ENCODE peak calls at places on chromosomes 16 and 17, in ten cellular contexts. F is astrocyte; G is CD8-positive, alpha-beta T cell; C is CD4-positive, alpha-beta T cell; I is WERI-Rb-1; M is cardiac muscle cell; R is progenitor cell of endocrine pancreas; D is OCI-LY7; U is ovary; W is cardiac fibroblast. Y is an unnamed sample.

GRCh38 chr16:3115561-3115960 is 3.2 kb downstream of the ZNF205 start:
- DNase-seq in D (no peak), R (no peak), F (no peak), C (no peak), M (no peak), G (no peak), U (no peak), I (peak; percentile 90), W (no peak), Y (no peak)

GRCh38 chr17:36861531-36861930 is 75.7 kb upstream of the LHX1 start:
- DNase-seq in C (no peak), M (no peak), D (no peak), R (no peak), W (no peak), U (no peak), G (no peak), F (no peak), I (no peak), Y (no peak)

GRCh38 chr17:10036511-10037061 is 131.5 kb upstream of the RCVRN start:
- DNase-seq in I (no peak), W (no peak), C (no peak), U (peak; percentile 42), R (no peak), F (no peak), M (no peak), G (no peak), D (no peak), Y (no peak)

GRCh38 chr17:62704381-62704971 is 77.0 kb downstream of the MRC2 start:
- DNase-seq in G (peak; percentile 54), R (no peak), I (peak; percentile 66), D (no peak), C (no peak), M (peak; percentile 44), F (peak; percentile 30), U (peak; percentile 44), W (peak; percentile 67), Y (peak; percentile 86)

GRCh38 chr17:36629252-36629847 is 28.0 kb downstream of the MRM1 start:
- DNase-seq in U (peak; percentile 51), M (peak; percentile 78), C (peak; percentile 71), I (peak; percentile 80), R (peak; percentile 88), G (peak; percentile 88), W (peak; percentile 75), D (peak; percentile 73), F (peak; percentile 20), Y (peak; percentile 70)

GRCh38 chr16:69839240-69839688 is 77.1 kb downstream of the WWP2 start:
- DNase-seq in C (no peak), W (no peak), G (no peak), I (no peak), U (no peak), R (no peak), D (no peak), M (peak; percentile 57), F (no peak), Y (no peak)

GRCh38 chr16:73389075-73389474 is 341.1 kb upstream of the ZFHX3 start:
- DNase-seq in R (no peak), U (no peak), C (no peak), M (no peak), F (no peak), D (no peak), I (no peak), G (no peak), W (no peak), Y (no peak)

GRCh38 chr17:17109231-17109630 is 67.0 kb downstream of the MPRIP start:
- DNase-seq in D (peak; percentile 21), M (no peak), I (no peak), R (no peak), W (no peak), G (no peak), F (no peak), C (no peak), U (no peak), Y (peak; percentile 15)

GRCh38 chr17:82915010-82915696 is 75.3 kb upstream of the ZNF750 start:
- DNase-seq in F (no peak), C (no peak), M (no peak), D (peak; percentile 92), R (no peak), U (no peak), W (no peak), G (no peak), I (no peak), Y (no peak)

GRCh38 chr17:82920150-82920549 is 80.3 kb upstream of the ZNF750 start:
- DNase-seq in I (no peak), M (no peak), W (no peak), F (no peak), U (no peak), R (no peak), G (no peak), C (no peak), D (no peak), Y (no peak)

GRCh38 chr17:82915697-82916027 is 75.8 kb upstream of the ZNF750 start:
- DNase-seq in F (no peak), D (peak; percentile 85), M (no peak), G (no peak), R (no peak), U (no peak), I (no peak), W (no peak), C (no peak), Y (no peak)

GRCh38 chr17:82918508-82918907 is 78.7 kb upstream of the ZNF750 start:
- DNase-seq in U (no peak), R (no peak), I (no peak), G (no peak), M (no peak), F (no peak), W (no peak), C (no peak), D (no peak), Y (no peak)

DNA sequence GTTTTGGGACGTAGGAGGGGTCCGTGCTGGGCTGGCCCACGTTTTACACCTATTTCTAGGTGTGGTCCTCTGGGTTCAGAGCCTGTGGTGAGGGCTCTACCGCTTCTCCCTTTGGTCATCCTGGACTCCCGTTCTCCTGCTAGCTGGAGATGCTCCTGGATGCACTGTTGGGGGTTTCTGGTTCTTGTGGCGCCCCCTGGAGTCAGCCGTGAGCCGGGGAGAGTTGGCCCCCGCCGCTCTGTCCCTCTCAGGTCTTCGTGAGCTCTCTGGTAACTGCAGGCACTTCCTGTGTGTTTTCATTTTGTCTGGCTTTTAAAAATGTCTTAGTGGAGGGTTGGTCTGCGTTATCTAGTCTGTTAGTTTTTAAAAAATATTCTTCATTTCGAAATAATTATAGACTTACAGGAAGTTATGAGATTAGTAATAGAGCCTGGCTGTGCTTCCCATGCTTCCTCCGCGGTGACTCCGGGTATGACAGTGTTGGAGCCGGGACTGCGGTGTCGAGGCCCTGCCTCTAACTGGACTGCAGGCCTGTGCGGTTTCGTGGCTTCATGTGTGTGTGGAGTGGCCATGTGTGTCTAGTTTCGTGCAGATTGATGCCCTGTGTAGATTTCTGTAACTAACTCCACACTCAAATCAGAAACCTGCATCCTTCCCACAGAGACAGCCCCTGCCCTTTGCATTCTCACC is 78.0 kb upstream of the ZNF750 start:
- DNase-seq in U (no peak), R (no peak), D (peak; percentile 66), W (peak; percentile 57), G (peak; percentile 67), F (no peak), M (peak; percentile 30), C (peak; percentile 26), I (peak; percentile 56), Y (peak; percentile 13)
- TF ChIP-seq CTCF in U (no peak), R (peak; percentile 44), D (peak; percentile 94), W (peak; percentile 39), G (peak; percentile 21), F (no peak), M (peak; percentile 58), C (peak; percentile 31), I (peak; percentile 68), Y (no peak)

GRCh38 chr17:2064980-2065785 is 10.3 kb downstream of the HIC1 start:
- DNase-seq in R (no peak), C (peak; percentile 38), D (peak; percentile 53), I (peak; percentile 84), U (peak; percentile 44), M (no peak), F (peak; percentile 69), W (peak; percentile 90), G (no peak), Y (peak; percentile 46)
- TF ChIP-seq CTCF in R (peak; percentile 43), C (no peak), D (peak; percentile 70), I (peak; percentile 83), U (no peak), M (peak; percentile 58), F (peak; percentile 44), W (peak; percentile 69), G (no peak), Y (peak; percentile 23)

GRCh38 chr17:75676461-75676860 is 9.3 kb downstream of the SAP30BP start:
- DNase-seq in I (no peak), C (no peak), W (no peak), D (no peak), F (no peak), R (no peak), G (no peak), M (no peak), U (no peak), Y (no peak)

GRCh38 chr17:75683467-75684041 is 16.4 kb downstream of the SAP30BP start:
- DNase-seq in W (peak; percentile 82), F (peak; percentile 74), G (no peak), R (no peak), I (no peak), U (no peak), M (no peak), D (no peak), C (no peak), Y (peak; percentile 84)

GRCh38 chr17:75681289-75681688 is 14.2 kb downstream of the SAP30BP start:
- DNase-seq in W (peak; percentile 47), I (no peak), R (no peak), G (no peak), M (no peak), U (no peak), F (peak; percentile 75), C (no peak), D (no peak), Y (peak; percentile 58)

GRCh38 chr17:75680431-75680830 is 13.3 kb downstream of the SAP30BP start:
- DNase-seq in I (no peak), R (no peak), M (no peak), F (no peak), D (no peak), G (no peak), W (no peak), C (no peak), U (no peak), Y (no peak)

GRCh38 chr17:75679706-75680201 is 12.6 kb downstream of the SAP30BP start:
- DNase-seq in I (no peak), C (no peak), W (peak; percentile 57), M (no peak), D (no peak), R (no peak), F (no peak), U (no peak), G (no peak), Y (peak; percentile 92)
- TF ChIP-seq CTCF in I (no peak), C (no peak), W (peak; percentile 16), M (peak; percentile 13), D (peak; percentile 38), R (no peak), F (no peak), U (no peak), G (no peak), Y (peak; percentile 60)

DNA sequence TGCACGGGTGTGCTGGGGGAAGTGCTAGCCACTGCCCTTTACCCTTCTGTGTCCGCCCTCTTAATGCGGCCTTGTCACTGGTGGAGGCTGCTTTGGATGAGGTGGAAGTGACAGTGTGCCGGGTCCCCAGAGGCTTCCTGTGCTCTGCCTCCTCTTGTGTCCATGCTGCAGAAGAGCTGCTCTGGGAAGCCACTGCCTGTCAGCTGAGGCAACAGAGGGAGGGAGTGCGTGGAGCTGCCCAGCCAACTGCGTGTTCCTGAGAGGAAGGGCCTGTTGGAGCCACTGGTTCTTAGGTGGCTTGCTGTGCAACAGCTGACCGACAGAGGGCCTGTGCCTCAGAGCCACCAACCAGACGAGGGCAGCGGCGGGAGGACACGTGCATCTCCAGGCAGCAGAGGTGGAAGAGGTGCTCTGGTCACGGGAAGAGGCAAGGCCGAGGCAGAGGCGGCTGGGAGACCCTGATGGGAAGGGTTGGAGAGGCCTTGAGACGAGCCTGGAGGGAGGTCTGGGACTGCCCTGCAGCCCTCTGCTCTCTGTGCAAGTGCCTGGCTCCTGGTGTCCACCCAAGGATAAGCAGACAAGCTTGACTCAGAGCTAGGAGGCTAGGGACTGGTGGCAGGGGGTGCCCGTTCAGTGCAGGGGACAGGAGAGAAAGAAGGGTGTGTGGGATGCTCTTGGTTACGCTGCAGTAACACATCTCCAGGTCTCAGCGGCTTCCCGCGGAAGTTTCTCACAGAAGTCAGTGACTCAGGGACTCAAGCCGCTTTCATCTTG is 25.4 kb downstream of the B9D1 start:
- DNase-seq in C (no peak), U (no peak), M (peak; percentile 31), F (no peak), I (no peak), D (no peak), R (no peak), W (no peak), G (no peak), Y (no peak)
- TF ChIP-seq CTCF in C (no peak), U (no peak), M (no peak), F (no peak), I (peak; percentile 49), D (no peak), R (no peak), W (no peak), G (no peak), Y (no peak)

Y was measured in MCF 10A.